ENCODE peak calls at places on chromosomes 5 and 9, in ten cellular contexts. One of them, this sample, is unnamed.

GRCh38 chr5:1594336-1595106 is 70.8 kb upstream of the LPCAT1 start:
- DNase-seq in activated CD8-positive, alpha-beta memory T cell treated with anti-CD3 and anti-CD28 coated beads for 4 hours: peak; percentile 65
- DNase-seq in fibroblast of the aortic adventitia: peak; percentile 51
- DNase-seq in activated CD4-positive, alpha-beta memory T cell treated with anti-CD3 and anti-CD28 coated beads for 36 hours: peak; percentile 80
- DNase-seq in neural crest cell: peak; percentile 86
- DNase-seq in cardiac septum: peak; percentile 88
- DNase-seq in activated T-helper 1 cell treated with Interleukin-2 at 50 U/mL for 16 hours: peak; percentile 30
- DNase-seq in EH: peak; percentile 48
- DNase-seq in GM12878: peak; percentile 70
- DNase-seq in activated T-helper 2 cell treated with anti-CD3 and anti-CD28 coated beads, Interferon-gamma antibody, Interleukin-2, Interleukin-4, amounts not matched to agents 10 μg/mL and 5 μg/mL and 100 μg/mL, durations not matched to agents 14 hours and 24 hours and 36 hours: peak; percentile 53
- DNase-seq in this sample: peak; percentile 96

GRCh38 chr5:91382530-91383026 is 539 bp downstream of the ARRDC3 start:
- DNase-seq in activated CD8-positive, alpha-beta memory T cell treated with anti-CD3 and anti-CD28 coated beads for 4 hours: no peak
- DNase-seq in fibroblast of the aortic adventitia: peak; percentile 53
- DNase-seq in activated CD4-positive, alpha-beta memory T cell treated with anti-CD3 and anti-CD28 coated beads for 36 hours: peak; percentile 50
- DNase-seq in neural crest cell: peak; percentile 36
- DNase-seq in cardiac septum: no peak
- DNase-seq in activated T-helper 1 cell treated with Interleukin-2 at 50 U/mL for 16 hours: no peak
- DNase-seq in EH: peak; percentile 46
- DNase-seq in GM12878: peak; percentile 31
- DNase-seq in activated T-helper 2 cell treated with anti-CD3 and anti-CD28 coated beads, Interferon-gamma antibody, Interleukin-2, Interleukin-4, amounts not matched to agents 10 μg/mL and 5 μg/mL and 100 μg/mL, durations not matched to agents 14 hours and 24 hours and 36 hours: peak; percentile 19
- DNase-seq in this sample: no peak

GRCh38 chr5:132052520-132052919 is 7.9 kb upstream of the IL3 start:
- DNase-seq in activated CD8-positive, alpha-beta memory T cell treated with anti-CD3 and anti-CD28 coated beads for 4 hours: no peak
- DNase-seq in fibroblast of the aortic adventitia: no peak
- DNase-seq in activated CD4-positive, alpha-beta memory T cell treated with anti-CD3 and anti-CD28 coated beads for 36 hours: no peak
- DNase-seq in neural crest cell: no peak
- DNase-seq in cardiac septum: peak; percentile 33
- DNase-seq in activated T-helper 1 cell treated with Interleukin-2 at 50 U/mL for 16 hours: no peak
- DNase-seq in EH: no peak
- DNase-seq in GM12878: no peak
- DNase-seq in activated T-helper 2 cell treated with anti-CD3 and anti-CD28 coated beads, Interferon-gamma antibody, Interleukin-2, Interleukin-4, amounts not matched to agents 10 μg/mL and 5 μg/mL and 100 μg/mL, durations not matched to agents 14 hours and 24 hours and 36 hours: no peak
- DNase-seq in this sample: no peak

GRCh38 chr5:91016954-91017690 is 366.0 kb downstream of the ARRDC3 start:
- DNase-seq in activated CD8-positive, alpha-beta memory T cell treated with anti-CD3 and anti-CD28 coated beads for 4 hours: no peak
- DNase-seq in fibroblast of the aortic adventitia: no peak
- DNase-seq in activated CD4-positive, alpha-beta memory T cell treated with anti-CD3 and anti-CD28 coated beads for 36 hours: no peak
- DNase-seq in neural crest cell: no peak
- DNase-seq in cardiac septum: no peak
- DNase-seq in activated T-helper 1 cell treated with Interleukin-2 at 50 U/mL for 16 hours: no peak
- DNase-seq in EH: no peak
- DNase-seq in GM12878: no peak
- DNase-seq in activated T-helper 2 cell treated with anti-CD3 and anti-CD28 coated beads, Interferon-gamma antibody, Interleukin-2, Interleukin-4, amounts not matched to agents 10 μg/mL and 5 μg/mL and 100 μg/mL, durations not matched to agents 14 hours and 24 hours and 36 hours: no peak
- DNase-seq in this sample: no peak

GRCh38 chr5:122095158-122095557 is 17.1 kb upstream of the LOX start:
- DNase-seq in activated CD8-positive, alpha-beta memory T cell treated with anti-CD3 and anti-CD28 coated beads for 4 hours: no peak
- DNase-seq in fibroblast of the aortic adventitia: no peak
- DNase-seq in activated CD4-positive, alpha-beta memory T cell treated with anti-CD3 and anti-CD28 coated beads for 36 hours: no peak
- DNase-seq in neural crest cell: no peak
- DNase-seq in cardiac septum: no peak
- DNase-seq in activated T-helper 1 cell treated with Interleukin-2 at 50 U/mL for 16 hours: no peak
- DNase-seq in EH: no peak
- DNase-seq in GM12878: no peak
- DNase-seq in activated T-helper 2 cell treated with anti-CD3 and anti-CD28 coated beads, Interferon-gamma antibody, Interleukin-2, Interleukin-4, amounts not matched to agents 10 μg/mL and 5 μg/mL and 100 μg/mL, durations not matched to agents 14 hours and 24 hours and 36 hours: no peak
- DNase-seq in this sample: no peak

GRCh38 chr5:5025774-5026406 is 114.2 kb upstream of the ADAMTS16 start:
- DNase-seq in activated CD8-positive, alpha-beta memory T cell treated with anti-CD3 and anti-CD28 coated beads for 4 hours: no peak
- DNase-seq in fibroblast of the aortic adventitia: peak; percentile 8
- DNase-seq in activated CD4-positive, alpha-beta memory T cell treated with anti-CD3 and anti-CD28 coated beads for 36 hours: peak; percentile 11
- DNase-seq in neural crest cell: no peak
- DNase-seq in cardiac septum: no peak
- DNase-seq in activated T-helper 1 cell treated with Interleukin-2 at 50 U/mL for 16 hours: no peak
- DNase-seq in EH: peak; percentile 21
- DNase-seq in GM12878: no peak
- DNase-seq in activated T-helper 2 cell treated with anti-CD3 and anti-CD28 coated beads, Interferon-gamma antibody, Interleukin-2, Interleukin-4, amounts not matched to agents 10 μg/mL and 5 μg/mL and 100 μg/mL, durations not matched to agents 14 hours and 24 hours and 36 hours: no peak
- DNase-seq in this sample: no peak

GRCh38 chr9:37591775-37592107 is 656 bp downstream of the TOMM5 start:
- DNase-seq in activated CD8-positive, alpha-beta memory T cell treated with anti-CD3 and anti-CD28 coated beads for 4 hours: no peak
- DNase-seq in fibroblast of the aortic adventitia: no peak
- DNase-seq in activated CD4-positive, alpha-beta memory T cell treated with anti-CD3 and anti-CD28 coated beads for 36 hours: no peak
- DNase-seq in neural crest cell: no peak
- DNase-seq in cardiac septum: no peak
- DNase-seq in activated T-helper 1 cell treated with Interleukin-2 at 50 U/mL for 16 hours: no peak
- DNase-seq in EH: no peak
- DNase-seq in GM12878: no peak
- DNase-seq in activated T-helper 2 cell treated with anti-CD3 and anti-CD28 coated beads, Interferon-gamma antibody, Interleukin-2, Interleukin-4, amounts not matched to agents 10 μg/mL and 5 μg/mL and 100 μg/mL, durations not matched to agents 14 hours and 24 hours and 36 hours: no peak
- DNase-seq in this sample: no peak

GRCh38 chr9:136771907-136772306 is 7.6 kb upstream of the LCN15 start:
- DNase-seq in activated CD8-positive, alpha-beta memory T cell treated with anti-CD3 and anti-CD28 coated beads for 4 hours: no peak
- DNase-seq in fibroblast of the aortic adventitia: no peak
- DNase-seq in activated CD4-positive, alpha-beta memory T cell treated with anti-CD3 and anti-CD28 coated beads for 36 hours: no peak
- DNase-seq in neural crest cell: no peak
- DNase-seq in cardiac septum: no peak
- DNase-seq in activated T-helper 1 cell treated with Interleukin-2 at 50 U/mL for 16 hours: no peak
- DNase-seq in EH: no peak
- DNase-seq in GM12878: no peak
- DNase-seq in activated T-helper 2 cell treated with anti-CD3 and anti-CD28 coated beads, Interferon-gamma antibody, Interleukin-2, Interleukin-4, amounts not matched to agents 10 μg/mL and 5 μg/mL and 100 μg/mL, durations not matched to agents 14 hours and 24 hours and 36 hours: no peak
- DNase-seq in this sample: no peak

GRCh38 chr9:2427016-2427891 is 194.3 kb upstream of the VLDLR start:
- DNase-seq in activated CD8-positive, alpha-beta memory T cell treated with anti-CD3 and anti-CD28 coated beads for 4 hours: no peak
- DNase-seq in fibroblast of the aortic adventitia: no peak
- DNase-seq in activated CD4-positive, alpha-beta memory T cell treated with anti-CD3 and anti-CD28 coated beads for 36 hours: no peak
- DNase-seq in neural crest cell: no peak
- DNase-seq in cardiac septum: no peak
- DNase-seq in activated T-helper 1 cell treated with Interleukin-2 at 50 U/mL for 16 hours: no peak
- DNase-seq in EH: peak; percentile 28
- DNase-seq in GM12878: no peak
- DNase-seq in activated T-helper 2 cell treated with anti-CD3 and anti-CD28 coated beads, Interferon-gamma antibody, Interleukin-2, Interleukin-4, amounts not matched to agents 10 μg/mL and 5 μg/mL and 100 μg/mL, durations not matched to agents 14 hours and 24 hours and 36 hours: no peak
- DNase-seq in this sample: no peak

GRCh38 chr5:142465476-142465875 is 140.7 kb upstream of the SPRY4 start:
- DNase-seq in activated CD8-positive, alpha-beta memory T cell treated with anti-CD3 and anti-CD28 coated beads for 4 hours: no peak
- DNase-seq in fibroblast of the aortic adventitia: no peak
- DNase-seq in activated CD4-positive, alpha-beta memory T cell treated with anti-CD3 and anti-CD28 coated beads for 36 hours: no peak
- DNase-seq in neural crest cell: no peak
- DNase-seq in cardiac septum: no peak
- DNase-seq in activated T-helper 1 cell treated with Interleukin-2 at 50 U/mL for 16 hours: no peak
- DNase-seq in EH: no peak
- DNase-seq in GM12878: no peak
- DNase-seq in activated T-helper 2 cell treated with anti-CD3 and anti-CD28 coated beads, Interferon-gamma antibody, Interleukin-2, Interleukin-4, amounts not matched to agents 10 μg/mL and 5 μg/mL and 100 μg/mL, durations not matched to agents 14 hours and 24 hours and 36 hours: no peak
- DNase-seq in this sample: no peak

GRCh38 chr9:92325269-92325990 is at the start of the genes CENPP and NOL8:
- DNase-seq in activated CD8-positive, alpha-beta memory T cell treated with anti-CD3 and anti-CD28 coated beads for 4 hours: peak; percentile 71
- DNase-seq in fibroblast of the aortic adventitia: peak; percentile 92
- DNase-seq in activated CD4-positive, alpha-beta memory T cell treated with anti-CD3 and anti-CD28 coated beads for 36 hours: peak; percentile 90
- DNase-seq in neural crest cell: peak; percentile 67
- DNase-seq in cardiac septum: peak; percentile 92
- DNase-seq in activated T-helper 1 cell treated with Interleukin-2 at 50 U/mL for 16 hours: peak; percentile 70
- DNase-seq in EH: peak; percentile 91
- DNase-seq in GM12878: peak; percentile 80
- DNase-seq in activated T-helper 2 cell treated with anti-CD3 and anti-CD28 coated beads, Interferon-gamma antibody, Interleukin-2, Interleukin-4, amounts not matched to agents 10 μg/mL and 5 μg/mL and 100 μg/mL, durations not matched to agents 14 hours and 24 hours and 36 hours: peak; percentile 82
- DNase-seq in this sample: peak; percentile 82

GRCh38 chr5:136374003-136374402 is 8.7 kb upstream of the TRPC7 start:
- DNase-seq in activated CD8-positive, alpha-beta memory T cell treated with anti-CD3 and anti-CD28 coated beads for 4 hours: no peak
- DNase-seq in fibroblast of the aortic adventitia: peak; percentile 25
- DNase-seq in activated CD4-positive, alpha-beta memory T cell treated with anti-CD3 and anti-CD28 coated beads for 36 hours: no peak
- DNase-seq in neural crest cell: no peak
- DNase-seq in cardiac septum: no peak
- DNase-seq in activated T-helper 1 cell treated with Interleukin-2 at 50 U/mL for 16 hours: no peak
- DNase-seq in EH: peak; percentile 41
- DNase-seq in GM12878: no peak
- DNase-seq in activated T-helper 2 cell treated with anti-CD3 and anti-CD28 coated beads, Interferon-gamma antibody, Interleukin-2, Interleukin-4, amounts not matched to agents 10 μg/mL and 5 μg/mL and 100 μg/mL, durations not matched to agents 14 hours and 24 hours and 36 hours: no peak
- DNase-seq in this sample: no peak

GRCh38 chr5:139495644-139496435 is 13.3 kb upstream of the STING1 start:
- DNase-seq in activated CD8-positive, alpha-beta memory T cell treated with anti-CD3 and anti-CD28 coated beads for 4 hours: no peak
- DNase-seq in fibroblast of the aortic adventitia: peak; percentile 79
- DNase-seq in activated CD4-positive, alpha-beta memory T cell treated with anti-CD3 and anti-CD28 coated beads for 36 hours: peak; percentile 51
- DNase-seq in neural crest cell: no peak
- DNase-seq in cardiac septum: no peak
- DNase-seq in activated T-helper 1 cell treated with Interleukin-2 at 50 U/mL for 16 hours: no peak
- DNase-seq in EH: peak; percentile 74
- DNase-seq in GM12878: no peak
- DNase-seq in activated T-helper 2 cell treated with anti-CD3 and anti-CD28 coated beads, Interferon-gamma antibody, Interleukin-2, Interleukin-4, amounts not matched to agents 10 μg/mL and 5 μg/mL and 100 μg/mL, durations not matched to agents 14 hours and 24 hours and 36 hours: no peak
- DNase-seq in this sample: no peak

GRCh38 chr5:147403659-147404640 is 105.9 kb downstream of the DPYSL3 start:
- DNase-seq in activated CD8-positive, alpha-beta memory T cell treated with anti-CD3 and anti-CD28 coated beads for 4 hours: no peak
- DNase-seq in fibroblast of the aortic adventitia: peak; percentile 100
- DNase-seq in activated CD4-positive, alpha-beta memory T cell treated with anti-CD3 and anti-CD28 coated beads for 36 hours: no peak
- DNase-seq in neural crest cell: no peak
- DNase-seq in cardiac septum: no peak
- DNase-seq in activated T-helper 1 cell treated with Interleukin-2 at 50 U/mL for 16 hours: no peak
- DNase-seq in EH: peak; percentile 99
- DNase-seq in GM12878: peak; percentile 63
- DNase-seq in activated T-helper 2 cell treated with anti-CD3 and anti-CD28 coated beads, Interferon-gamma antibody, Interleukin-2, Interleukin-4, amounts not matched to agents 10 μg/mL and 5 μg/mL and 100 μg/mL, durations not matched to agents 14 hours and 24 hours and 36 hours: no peak
- DNase-seq in this sample: no peak

GRCh38 chr5:13346401-13346800 is 598.1 kb downstream of the DNAH5 start:
- DNase-seq in activated CD8-positive, alpha-beta memory T cell treated with anti-CD3 and anti-CD28 coated beads for 4 hours: no peak
- DNase-seq in fibroblast of the aortic adventitia: no peak
- DNase-seq in activated CD4-positive, alpha-beta memory T cell treated with anti-CD3 and anti-CD28 coated beads for 36 hours: no peak
- DNase-seq in neural crest cell: no peak
- DNase-seq in cardiac septum: no peak
- DNase-seq in activated T-helper 1 cell treated with Interleukin-2 at 50 U/mL for 16 hours: no peak
- DNase-seq in EH: no peak
- DNase-seq in GM12878: no peak
- DNase-seq in activated T-helper 2 cell treated with anti-CD3 and anti-CD28 coated beads, Interferon-gamma antibody, Interleukin-2, Interleukin-4, amounts not matched to agents 10 μg/mL and 5 μg/mL and 100 μg/mL, durations not matched to agents 14 hours and 24 hours and 36 hours: no peak
- DNase-seq in this sample: no peak

GRCh38 chr9:116572095-116572748 is 114.9 kb upstream of the TRIM32 start:
- DNase-seq in activated CD8-positive, alpha-beta memory T cell treated with anti-CD3 and anti-CD28 coated beads for 4 hours: no peak
- DNase-seq in fibroblast of the aortic adventitia: peak; percentile 91
- DNase-seq in activated CD4-positive, alpha-beta memory T cell treated with anti-CD3 and anti-CD28 coated beads for 36 hours: peak; percentile 47
- DNase-seq in neural crest cell: peak; percentile 79
- DNase-seq in cardiac septum: peak; percentile 93
- DNase-seq in activated T-helper 1 cell treated with Interleukin-2 at 50 U/mL for 16 hours: no peak
- DNase-seq in EH: peak; percentile 85
- DNase-seq in GM12878: no peak
- DNase-seq in activated T-helper 2 cell treated with anti-CD3 and anti-CD28 coated beads, Interferon-gamma antibody, Interleukin-2, Interleukin-4, amounts not matched to agents 10 μg/mL and 5 μg/mL and 100 μg/mL, durations not matched to agents 14 hours and 24 hours and 36 hours: no peak
- DNase-seq in this sample: peak; percentile 12

GRCh38 chr5:376951-377325 is 55.4 kb downstream of the AHRR start:
- DNase-seq in activated CD8-positive, alpha-beta memory T cell treated with anti-CD3 and anti-CD28 coated beads for 4 hours: no peak
- DNase-seq in fibroblast of the aortic adventitia: no peak
- DNase-seq in activated CD4-positive, alpha-beta memory T cell treated with anti-CD3 and anti-CD28 coated beads for 36 hours: no peak
- DNase-seq in neural crest cell: no peak
- DNase-seq in cardiac septum: no peak
- DNase-seq in activated T-helper 1 cell treated with Interleukin-2 at 50 U/mL for 16 hours: no peak
- DNase-seq in EH: no peak
- DNase-seq in GM12878: no peak
- DNase-seq in activated T-helper 2 cell treated with anti-CD3 and anti-CD28 coated beads, Interferon-gamma antibody, Interleukin-2, Interleukin-4, amounts not matched to agents 10 μg/mL and 5 μg/mL and 100 μg/mL, durations not matched to agents 14 hours and 24 hours and 36 hours: no peak
- DNase-seq in this sample: no peak

GRCh38 chr9:99011161-99011709 is 67.5 kb downstream of the COL15A1 start:
- DNase-seq in activated CD8-positive, alpha-beta memory T cell treated with anti-CD3 and anti-CD28 coated beads for 4 hours: no peak
- DNase-seq in fibroblast of the aortic adventitia: no peak
- DNase-seq in activated CD4-positive, alpha-beta memory T cell treated with anti-CD3 and anti-CD28 coated beads for 36 hours: no peak
- DNase-seq in neural crest cell: no peak
- DNase-seq in cardiac septum: no peak
- DNase-seq in activated T-helper 1 cell treated with Interleukin-2 at 50 U/mL for 16 hours: no peak
- DNase-seq in EH: peak; percentile 39
- DNase-seq in GM12878: no peak
- DNase-seq in activated T-helper 2 cell treated with anti-CD3 and anti-CD28 coated beads, Interferon-gamma antibody, Interleukin-2, Interleukin-4, amounts not matched to agents 10 μg/mL and 5 μg/mL and 100 μg/mL, durations not matched to agents 14 hours and 24 hours and 36 hours: no peak
- DNase-seq in this sample: no peak

GRCh38 chr5:129306725-129307124 is 153.4 kb upstream of the ADAMTS19 start:
- DNase-seq in activated CD8-positive, alpha-beta memory T cell treated with anti-CD3 and anti-CD28 coated beads for 4 hours: no peak
- DNase-seq in fibroblast of the aortic adventitia: no peak
- DNase-seq in activated CD4-positive, alpha-beta memory T cell treated with anti-CD3 and anti-CD28 coated beads for 36 hours: no peak
- DNase-seq in neural crest cell: no peak
- DNase-seq in cardiac septum: no peak
- DNase-seq in activated T-helper 1 cell treated with Interleukin-2 at 50 U/mL for 16 hours: no peak
- DNase-seq in EH: no peak
- DNase-seq in GM12878: no peak
- DNase-seq in activated T-helper 2 cell treated with anti-CD3 and anti-CD28 coated beads, Interferon-gamma antibody, Interleukin-2, Interleukin-4, amounts not matched to agents 10 μg/mL and 5 μg/mL and 100 μg/mL, durations not matched to agents 14 hours and 24 hours and 36 hours: no peak
- DNase-seq in this sample: no peak